ENCODE peak calls at places on chromosome X, in seven cellular contexts. T is neural progenitor cell, F is OCI-LY7, Y is SK-N-SH, G is MM.1S, E is GM23338, I is GM23248. D is an unnamed sample.

GRCh38 chrX:40964008-40964407 is 121.2 kb upstream of the USP9X start:
- DNase-seq in G (no peak), F (no peak), Y (no peak), T (no peak), E (no peak), I (no peak), D (no peak)

GRCh38 chrX:149504226-149504914 is 736 bp downstream of the IDS start:
- DNase-seq in G (peak), T (peak), I (peak), F (peak), E (peak), Y (peak), D (peak)

GRCh38 chrX:23901805-23902204 is 5.9 kb downstream of the APOO start:
- DNase-seq in F (peak), Y (peak), E (peak), G (peak), I (peak), T (peak), D (peak)

GRCh38 chrX:63506320-63506719 is 155.2 kb upstream of the SPIN4 start:
- DNase-seq in G (peak), T (peak), Y (peak), F (peak), E (peak), I (peak), D (peak)

GRCh38 chrX:103674531-103675454 is 11.7 kb downstream of the MORF4L2 start:
- DNase-seq in I (no peak), F (no peak), T (peak), E (peak), Y (no peak), G (no peak), D (no peak)

GRCh38 chrX:115013705-115014104 is 3.7 kb downstream of the IL13RA2 start:
- DNase-seq in I (peak), E (no peak), T (no peak), Y (no peak), F (no peak), G (no peak), D (no peak)

GRCh38 chrX:74924449-74925209 is 623 bp downstream of the NEXMIF start:
- DNase-seq in G (peak), E (peak), Y (peak), T (peak), F (no peak), I (peak), D (peak)

GRCh38 chrX:72111011-72111708 is 20.6 kb downstream of the RTL5 start:
- DNase-seq in T (no peak), G (no peak), F (no peak), Y (no peak), E (no peak), I (no peak), D (no peak)

GRCh38 chrX:148661035-148661434 is 160.6 kb downstream of the AFF2 start:
- DNase-seq in I (peak), T (no peak), F (no peak), E (no peak), G (no peak), Y (no peak), D (no peak)

GRCh38 chrX:8955521-8955920 is 78.4 kb downstream of the FAM9B start:
- DNase-seq in I (no peak), F (no peak), G (no peak), T (no peak), E (no peak), Y (no peak), D (no peak)

GRCh38 chrX:48714573-48714972 is 18.0 kb downstream of the SUV39H1 start:
- DNase-seq in G (no peak), E (no peak), F (no peak), Y (no peak), T (no peak), I (peak), D (no peak)

GRCh38 chrX:132561483-132561882 is 72.6 kb upstream of the MBNL3 start:
- DNase-seq in Y (no peak), I (no peak), F (no peak), G (no peak), T (no peak), E (no peak), D (peak)
- TF ChIP-seq EZH2phosphoT487 in Y (no peak), I (no peak), F (no peak), G (no peak), T (no peak), E (no peak), D (no peak)

GRCh38 chrX:10729000-10729399 is 108.6 kb upstream of the MID1 start:
- DNase-seq in F (no peak), T (peak), I (no peak), Y (no peak), E (peak), G (no peak), D (no peak)

GRCh38 chrX:10722804-10723364 is 102.5 kb upstream of the MID1 start:
- DNase-seq in I (peak), F (peak), E (peak), G (peak), Y (peak), T (peak), D (peak)

GRCh38 chrX:10725071-10725470 is 104.7 kb upstream of the MID1 start:
- DNase-seq in I (no peak), Y (peak), E (peak), G (no peak), T (peak), F (no peak), D (no peak)

GRCh38 chrX:10726647-10727046 is 106.3 kb upstream of the MID1 start:
- DNase-seq in I (peak), G (peak), Y (no peak), F (no peak), E (no peak), T (no peak), D (no peak)
- TF ChIP-seq EZH2phosphoT487 in I (no peak), G (no peak), Y (no peak), F (no peak), E (no peak), T (no peak), D (no peak)

GRCh38 chrX:77785746-77786548 is at the start of gene ATRX:
- DNase-seq in T (peak), I (peak), F (peak), E (peak), G (peak), Y (peak), D (peak)

GRCh38 chrX:77793950-77794349 is 7.9 kb upstream of the ATRX start:
- DNase-seq in E (no peak), Y (no peak), I (no peak), G (no peak), T (no peak), F (no peak), D (no peak)

GRCh38 chrX:77785400-77785745 is 643 bp downstream of the ATRX start:
- DNase-seq in E (peak), Y (peak), T (peak), G (no peak), F (peak), I (peak), D (peak)

DNA sequence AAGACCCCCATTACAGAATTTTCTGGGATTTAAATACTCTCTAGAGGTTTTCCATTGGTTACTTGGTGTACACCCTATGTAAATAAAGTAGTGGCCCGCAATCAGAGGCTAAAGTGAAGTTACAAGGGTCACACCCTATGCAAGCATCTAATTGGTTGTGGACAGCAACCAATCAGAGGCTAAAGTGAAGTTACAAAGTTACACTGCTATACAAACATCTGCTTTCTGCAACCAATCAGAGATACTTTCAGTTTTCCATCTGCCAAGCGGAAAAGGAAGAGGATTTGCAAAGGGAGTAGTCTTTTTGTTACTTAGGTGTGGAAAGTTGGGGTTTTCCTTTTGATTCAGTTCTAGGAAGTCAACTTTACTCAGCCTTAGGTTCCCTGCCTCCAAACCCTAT is 2.0 kb upstream of the ATRX start:
- DNase-seq in Y (no peak), G (no peak), E (peak), F (peak), I (no peak), T (no peak), D (peak)
- TF ChIP-seq EZH2phosphoT487 in Y (no peak), G (no peak), E (no peak), F (no peak), I (no peak), T (no peak), D (no peak)

GRCh38 chrX:10052906-10053625 is 85.9 kb downstream of the CLDN34 start:
- DNase-seq in I (peak), E (no peak), Y (no peak), F (no peak), T (no peak), G (no peak), D (no peak)
- TF ChIP-seq EZH2phosphoT487 in I (no peak), E (no peak), Y (no peak), F (no peak), T (no peak), G (no peak), D (no peak)

DNA sequence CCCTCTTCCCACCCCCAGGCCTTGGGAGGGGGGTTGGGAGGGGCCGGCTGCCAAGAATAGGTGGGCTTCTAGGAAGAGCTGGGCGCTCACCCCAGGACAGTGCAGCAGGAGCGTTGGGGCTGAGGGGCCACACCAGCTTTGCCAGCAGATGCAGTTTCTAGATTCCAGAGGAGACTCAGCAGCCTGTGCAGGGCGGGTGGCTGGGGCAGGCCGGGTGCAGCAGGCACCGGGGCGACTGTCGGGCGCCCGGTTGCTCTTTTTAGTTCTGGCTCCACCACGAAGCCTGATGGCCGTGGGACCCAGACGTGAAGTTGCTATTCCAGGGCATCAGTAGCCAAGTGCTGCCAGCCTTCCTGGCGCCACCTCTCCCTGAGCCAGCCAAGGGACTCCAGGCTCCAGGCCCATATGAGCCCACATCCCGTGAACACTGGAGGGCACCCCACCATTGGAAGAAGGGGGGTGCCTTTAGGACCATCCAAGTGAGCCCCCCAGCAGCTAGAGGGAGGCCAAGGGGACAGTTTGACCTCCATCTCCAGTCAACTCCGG is 5.8 kb downstream of the SSR4 start:
- DNase-seq in I (no peak), E (no peak), Y (no peak), G (no peak), F (no peak), T (no peak), D (no peak)
- TF ChIP-seq EZH2phosphoT487 in I (no peak), E (no peak), Y (no peak), G (no peak), F (no peak), T (no peak), D (no peak)

GRCh38 chrX:109839694-109840358 is 106.8 kb upstream of the ACSL4 start:
- DNase-seq in T (peak), E (peak), Y (no peak), I (peak), F (no peak), G (no peak), D (peak)
- TF ChIP-seq EZH2phosphoT487 in T (no peak), E (no peak), Y (no peak), I (no peak), F (no peak), G (no peak), D (no peak)

DNA sequence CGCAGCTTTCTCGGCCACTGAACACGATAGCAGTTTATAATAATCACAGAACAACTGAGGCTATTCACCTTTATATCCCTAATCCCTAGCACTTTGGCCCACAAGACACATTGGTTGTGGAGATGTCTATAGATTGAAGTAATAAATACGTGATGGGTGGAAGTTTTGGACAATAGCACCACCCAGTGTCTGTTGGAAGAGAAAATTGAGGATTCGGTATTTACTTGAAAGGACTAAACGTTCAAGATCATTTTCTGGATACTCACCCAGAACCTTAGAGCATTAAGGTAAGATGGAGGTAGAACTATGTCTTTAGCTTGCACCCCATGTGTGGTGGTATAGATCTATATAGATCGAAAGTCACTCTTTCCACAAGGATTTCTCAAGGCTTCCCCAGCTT is 792 bp upstream of the TMSB15A start:
- DNase-seq in E (peak), T (peak), F (no peak), Y (peak), G (no peak), I (peak), D (no peak)
- TF ChIP-seq EZH2phosphoT487 in E (no peak), T (no peak), F (no peak), Y (no peak), G (no peak), I (no peak), D (no peak)

DNA sequence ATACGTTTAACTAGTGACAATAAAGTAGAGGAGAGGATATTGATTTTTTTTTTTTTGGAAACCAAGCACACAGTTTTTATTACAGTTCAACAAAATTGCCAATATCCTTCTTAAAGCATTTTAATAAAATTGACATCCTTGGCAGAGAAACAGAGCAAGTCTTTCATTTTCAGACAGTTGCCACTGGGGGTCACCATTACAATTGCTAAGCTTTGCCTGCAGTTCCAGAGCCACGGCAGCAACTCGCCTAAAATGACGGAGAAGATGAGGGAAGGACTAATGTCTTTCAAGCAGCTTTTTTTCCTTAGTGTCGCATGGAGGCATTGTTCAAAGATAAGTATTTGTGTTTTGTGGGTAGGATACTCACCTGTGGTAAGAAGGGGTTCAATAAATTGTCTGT is 507.8 kb upstream of the ARX start:
- DNase-seq in G (no peak), E (peak), F (peak), I (peak), Y (peak), T (peak), D (peak)
- TF ChIP-seq EZH2phosphoT487 in G (no peak), E (no peak), F (no peak), I (no peak), Y (no peak), T (no peak), D (no peak)

DNA sequence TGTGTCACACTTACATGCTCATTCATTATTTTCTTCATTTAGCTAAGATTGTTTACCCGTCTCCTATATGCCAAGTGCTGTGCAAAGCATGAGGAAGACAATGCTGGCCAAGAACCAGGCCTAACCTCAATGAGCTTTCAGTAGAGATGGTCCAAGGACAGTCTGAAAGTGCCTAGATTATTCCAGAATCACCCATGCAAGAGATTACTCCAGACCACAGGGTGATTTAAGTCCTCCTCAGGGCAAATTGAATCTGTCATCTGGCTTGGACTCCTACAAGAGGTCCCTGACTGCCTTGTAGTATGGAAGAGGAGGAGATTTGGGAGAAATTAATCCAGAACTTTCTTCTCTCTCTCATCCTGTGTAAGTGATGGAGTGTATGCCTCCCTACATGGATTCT is 99.4 kb upstream of the NDP start:
- DNase-seq in I (peak), F (no peak), E (no peak), G (no peak), Y (no peak), T (no peak), D (no peak)
- TF ChIP-seq EZH2phosphoT487 in I (no peak), F (no peak), E (no peak), G (no peak), Y (no peak), T (no peak), D (no peak)

DNA sequence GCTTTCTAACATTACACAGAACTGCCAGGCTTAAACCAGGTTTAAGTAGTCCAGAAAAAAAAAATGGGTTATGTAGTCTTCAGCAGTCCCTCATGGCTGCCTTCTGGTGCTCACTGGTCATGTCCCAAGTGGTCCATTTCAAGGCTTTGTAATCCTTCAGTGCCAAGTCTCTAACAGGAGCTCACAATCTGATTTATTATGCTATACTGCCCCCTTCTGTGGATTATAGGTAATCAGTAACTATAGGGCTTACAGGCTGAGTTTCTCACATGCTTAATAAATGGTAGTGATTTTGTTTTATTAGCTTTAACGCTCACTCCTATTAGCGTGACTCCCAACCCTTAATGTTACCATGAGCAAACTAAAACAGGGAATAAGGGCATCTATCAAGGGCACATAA is 92.5 kb upstream of the EDA2R start:
- DNase-seq in E (peak), T (peak), I (peak), G (peak), Y (peak), F (peak), D (peak)
- TF ChIP-seq EZH2phosphoT487 in E (no peak), T (no peak), I (no peak), G (no peak), Y (no peak), F (no peak), D (no peak)

D was measured in hepatocyte.